ENCODE peak calls at places on chromosomes 16 and 17, in five cellular contexts. A is stomach, C is heart left ventricle, E is MM.1S, R is IMR-90. L is an unnamed sample. For H3K4me1, the result is how much of the 10 kb centered on the place peaks cover.

GRCh38 chr16:74984194-74984669 is 691 bp downstream of the WDR59 start:
- DNase-seq in A (no peak), E (no peak), R (peak), C (no peak), L (no peak)

GRCh38 chr17:29449865-29450671 is 59.9 kb downstream of the TAOK1 start:
- DNase-seq in C (no peak), E (no peak), R (no peak), A (no peak), L (no peak)

GRCh38 chr16:67504190-67505021 is 21.1 kb upstream of the AGRP start:
- DNase-seq in R (peak), A (no peak), C (peak), E (peak), L (no peak)

GRCh38 chr17:77358801-77359716 is 218.3 kb downstream of the SEC14L1 start:
- DNase-seq in A (peak), E (no peak), R (no peak), C (no peak), L (no peak)

GRCh38 chr16:51719376-51719775 is 568.3 kb upstream of the SALL1 start:
- DNase-seq in A (no peak), R (no peak), C (no peak), E (no peak), L (no peak)

GRCh38 chr16:65754799-65755691 is 611.4 kb upstream of the CDH5 start:
- DNase-seq in R (peak), A (no peak), C (no peak), E (no peak), L (no peak)

GRCh38 chr17:5901731-5902660 is 168.2 kb upstream of the WSCD1 start:
- DNase-seq in R (no peak), A (no peak), C (no peak), E (no peak), L (no peak)

GRCh38 chr16:13529193-13529982 is 390.6 kb upstream of the ERCC4 start:
- DNase-seq in C (no peak), R (no peak), E (no peak), A (no peak), L (no peak)

GRCh38 chr16:27405546-27406451 is 3.8 kb downstream of the IL21R start:
- DNase-seq in E (no peak), R (peak), A (no peak), C (no peak), L (no peak)

GRCh38 chr16:4754865-4755264 is 12.1 kb downstream of the ZNF500 start:
- DNase-seq in C (no peak), R (no peak), A (no peak), E (no peak), L (no peak)

GRCh38 chr17:52287611-52288010 is 129.1 kb upstream of the CA10 start:
- DNase-seq in C (no peak), E (no peak), A (no peak), R (no peak), L (no peak)

GRCh38 chr17:82025401-82026107 is 2.4 kb downstream of the LRRC45 start:
- DNase-seq in C (no peak), R (no peak), E (no peak), A (no peak), L (no peak)

GRCh38 chr17:41678411-41678906 is 10.2 kb upstream of the EIF1 start:
- DNase-seq in R (peak), C (no peak), E (no peak), A (no peak), L (no peak)

GRCh38 chr17:73719588-73720071 is 75.4 kb upstream of the SDK2 start:
- DNase-seq in E (no peak), A (no peak), C (peak), R (no peak), L (peak)

GRCh38 chr17:69723741-69724140 is 309.2 kb downstream of the MAP2K6 start:
- DNase-seq in C (no peak), R (no peak), E (no peak), A (no peak), L (no peak)

GRCh38 chr17:53627511-53627910 is 195.2 kb upstream of the KIF2B start:
- DNase-seq in C (no peak), R (peak), A (no peak), E (no peak), L (no peak)

GRCh38 chr16:26816885-26817571 is 249.7 kb upstream of the C16orf82 start:
- DNase-seq in A (no peak), C (no peak), R (peak), E (no peak), L (no peak)

GRCh38 chr17:82246040-82246364 is 17.2 kb downstream of the SLC16A3 start:
- DNase-seq in C (no peak), E (no peak), R (no peak), A (no peak), L (no peak)

GRCh38 chr17:56549501-56549900 is 44.0 kb upstream of the NOG start:
- DNase-seq in E (no peak), A (no peak), R (no peak), C (no peak), L (no peak)

GRCh38 chr16:56480776-56481467 is 29.6 kb downstream of the OGFOD1 start:
- DNase-seq in R (peak), A (no peak), C (no peak), E (no peak), L (no peak)

GRCh38 chr17:9837551-9838471 is 12.1 kb downstream of the GLP2R start:
- DNase-seq in R (peak), C (peak), E (no peak), A (no peak), L (peak)

GRCh38 chr16:984106-984505 is 2.5 kb downstream of the SOX8 start:
- DNase-seq in R (no peak), C (no peak), A (no peak), E (no peak), L (no peak)

GRCh38 chr17:81418710-81419332 is 23.6 kb downstream of the BAHCC1 start:
- DNase-seq in A (no peak), R (peak), C (no peak), E (no peak), L (no peak)

GRCh38 chr16:57679016-57679415 is 10.9 kb downstream of the ADGRG3 start:
- DNase-seq in C (no peak), R (no peak), E (no peak), A (no peak), L (no peak)

GRCh38 chr17:63919311-63919723 is 678 bp upstream of the GH1 start:
- DNase-seq in E (peak), R (peak), A (peak), C (peak), L (peak)

GRCh38 chr17:63917646-63918045 is 993 bp downstream of the GH1 start:
- DNase-seq in E (no peak), A (no peak), R (no peak), C (no peak), L (no peak)

GRCh38 chr17:63914471-63914870 is 3.4 kb upstream of the CSHL1 start:
- DNase-seq in C (no peak), E (no peak), A (no peak), R (no peak), L (no peak)

GRCh38 chr17:63918305-63918704 is 334 bp downstream of the GH1 start:
- DNase-seq in E (no peak), R (no peak), C (no peak), A (no peak), L (no peak)

DNA sequence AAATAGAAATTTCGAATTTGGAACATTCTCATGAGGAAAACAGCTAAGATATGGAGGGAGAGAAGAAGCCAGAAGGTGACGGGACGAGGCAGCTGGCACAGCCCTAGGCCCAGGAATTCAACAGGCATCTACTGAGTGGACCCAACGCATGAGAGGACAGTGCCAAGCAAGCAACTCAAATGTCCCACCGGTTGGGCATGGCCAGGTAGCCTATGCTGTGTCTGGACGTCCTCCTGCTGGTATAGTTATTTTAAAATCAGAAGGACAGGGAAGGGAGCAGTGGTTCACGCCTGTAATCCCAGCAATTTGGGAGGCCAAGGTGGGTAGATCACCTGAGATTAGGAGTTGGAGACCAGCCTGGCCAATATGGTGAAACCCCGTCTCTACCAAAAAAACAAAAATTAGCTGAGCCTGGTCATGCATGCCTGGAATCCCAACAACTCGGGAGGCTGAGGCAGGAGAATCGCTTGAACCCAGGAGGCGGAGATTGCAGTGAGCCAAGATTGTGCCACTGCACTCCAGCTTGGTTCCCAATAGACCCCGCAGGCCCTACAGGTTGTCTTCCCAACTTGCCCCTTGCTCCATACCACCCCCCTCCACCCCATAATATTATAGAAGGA is 2.0 kb downstream of the GH1 start:
- DNase-seq in A (no peak), E (no peak), R (no peak), C (no peak), L (no peak)
- H3K4me1 ChIP-seq in A (under half), E (under half), R (under half), C (under half), L (under half)

GRCh38 chr16:85333744-85334640 is 221.7 kb upstream of the CIBAR2 start:
- DNase-seq in C (no peak), R (no peak), E (no peak), A (no peak), L (no peak)
- H3K27ac ChIP-seq in C (no peak), R (no peak), E (no peak), A (peak), L (peak)

GRCh38 chr16:3171855-3172593 is 16.0 kb upstream of the OR1F1 start:
- DNase-seq in A (no peak), R (peak), C (no peak), E (peak), L (no peak)

GRCh38 chr16:3171181-3171854 is 16.7 kb upstream of the OR1F1 start:
- DNase-seq in R (no peak), E (peak), C (no peak), A (no peak), L (no peak)

GRCh38 chr16:3173892-3174617 is 13.9 kb upstream of the OR1F1 start:
- DNase-seq in A (no peak), C (no peak), R (no peak), E (peak), L (no peak)

GRCh38 chr16:3175157-3176153 is 12.5 kb upstream of the OR1F1 start:
- DNase-seq in C (no peak), A (no peak), R (peak), E (no peak), L (no peak)

GRCh38 chr16:3174618-3175148 is 13.3 kb upstream of the OR1F1 start:
- DNase-seq in A (no peak), R (no peak), C (no peak), E (no peak), L (no peak)
- TF ChIP-seq CTCF in A (no peak), R (no peak), C (no peak), E (no peak), L (no peak)

GRCh38 chr16:89115216-89115949 is 21.7 kb downstream of the ACSF3 start:
- DNase-seq in R (no peak), E (peak), A (peak), C (peak), L (peak)
- H3K4me1 ChIP-seq in R (under half), E (under half), A (under half), C (under half), L (under half)